ENCODE peak calls at places on chromosomes 2 and 18, in five cellular contexts. One of them, this sample, is unnamed.

GRCh38 chr2:227163445-227163997 is 484 bp downstream of the COL4A4 start:
- DNase-seq in cardiac fibroblast: peak
- DNase-seq in SK-N-SH: peak
- DNase-seq in WTC11: peak
- DNase-seq in foreskin fibroblast: peak
- DNase-seq in this sample: no peak

GRCh38 chr2:215799194-215799593 is 214.2 kb downstream of the MREG start:
- DNase-seq in cardiac fibroblast: no peak
- DNase-seq in SK-N-SH: no peak
- DNase-seq in WTC11: no peak
- DNase-seq in foreskin fibroblast: peak
- DNase-seq in this sample: no peak

GRCh38 chr2:188601927-188602326 is 310.3 kb downstream of the GULP1 start:
- DNase-seq in cardiac fibroblast: peak
- DNase-seq in SK-N-SH: no peak
- DNase-seq in WTC11: no peak
- DNase-seq in foreskin fibroblast: no peak
- DNase-seq in this sample: no peak

GRCh38 chr2:207782238-207783030 is 12.7 kb upstream of the FZD5 start:
- DNase-seq in cardiac fibroblast: no peak
- DNase-seq in SK-N-SH: no peak
- DNase-seq in WTC11: no peak
- DNase-seq in foreskin fibroblast: no peak
- DNase-seq in this sample: no peak

GRCh38 chr18:13260114-13260926 is 41.8 kb downstream of the LDLRAD4 start:
- DNase-seq in cardiac fibroblast: no peak
- DNase-seq in SK-N-SH: no peak
- DNase-seq in WTC11: no peak
- DNase-seq in foreskin fibroblast: no peak
- DNase-seq in this sample: no peak

GRCh38 chr2:36366491-36367120 is 11.0 kb downstream of the CRIM1 start:
- DNase-seq in cardiac fibroblast: peak
- DNase-seq in SK-N-SH: no peak
- DNase-seq in WTC11: no peak
- DNase-seq in foreskin fibroblast: no peak
- DNase-seq in this sample: no peak

GRCh38 chr2:176534798-176535479 is 265.7 kb downstream of the MTX2 start:
- DNase-seq in cardiac fibroblast: peak
- DNase-seq in SK-N-SH: no peak
- DNase-seq in WTC11: no peak
- DNase-seq in foreskin fibroblast: peak
- DNase-seq in this sample: peak

GRCh38 chr2:191012845-191013616 is 940 bp downstream of the STAT1 start:
- DNase-seq in cardiac fibroblast: peak
- DNase-seq in SK-N-SH: peak
- DNase-seq in WTC11: no peak
- DNase-seq in foreskin fibroblast: peak
- DNase-seq in this sample: no peak

GRCh38 chr2:59184281-59185020 is 943.3 kb upstream of the FANCL start:
- DNase-seq in cardiac fibroblast: no peak
- DNase-seq in SK-N-SH: no peak
- DNase-seq in WTC11: no peak
- DNase-seq in foreskin fibroblast: peak
- DNase-seq in this sample: no peak

GRCh38 chr2:88442501-88442900 is 10.0 kb downstream of the FOXI3 start:
- DNase-seq in cardiac fibroblast: no peak
- DNase-seq in SK-N-SH: no peak
- DNase-seq in WTC11: no peak
- DNase-seq in foreskin fibroblast: no peak
- DNase-seq in this sample: no peak

GRCh38 chr2:111157071-111157661 is 36.5 kb downstream of the BCL2L11 start:
- DNase-seq in cardiac fibroblast: no peak
- DNase-seq in SK-N-SH: no peak
- DNase-seq in WTC11: no peak
- DNase-seq in foreskin fibroblast: no peak
- DNase-seq in this sample: no peak

GRCh38 chr2:128557069-128557468 is 238.4 kb upstream of the HS6ST1 start:
- DNase-seq in cardiac fibroblast: no peak
- DNase-seq in SK-N-SH: no peak
- DNase-seq in WTC11: no peak
- DNase-seq in foreskin fibroblast: no peak
- DNase-seq in this sample: no peak

GRCh38 chr2:144466637-144467036 is 53.3 kb downstream of the ZEB2 start:
- DNase-seq in cardiac fibroblast: no peak
- DNase-seq in SK-N-SH: no peak
- DNase-seq in WTC11: no peak
- DNase-seq in foreskin fibroblast: no peak
- DNase-seq in this sample: no peak

GRCh38 chr2:163667064-163667887 is 68.5 kb downstream of the FIGN start:
- DNase-seq in cardiac fibroblast: peak
- DNase-seq in SK-N-SH: no peak
- DNase-seq in WTC11: no peak
- DNase-seq in foreskin fibroblast: peak
- DNase-seq in this sample: peak

GRCh38 chr2:1606421-1607235 is 137.7 kb downstream of the PXDN start:
- DNase-seq in cardiac fibroblast: peak
- DNase-seq in SK-N-SH: peak
- DNase-seq in WTC11: no peak
- DNase-seq in foreskin fibroblast: peak
- DNase-seq in this sample: no peak

GRCh38 chr2:206701952-206702630 is 16.1 kb downstream of the DYTN start:
- DNase-seq in cardiac fibroblast: no peak
- DNase-seq in SK-N-SH: no peak
- DNase-seq in WTC11: no peak
- DNase-seq in foreskin fibroblast: no peak
- DNase-seq in this sample: no peak

GRCh38 chr2:45170976-45171514 is 161.8 kb upstream of the SIX2 start:
- DNase-seq in cardiac fibroblast: peak
- DNase-seq in SK-N-SH: no peak
- DNase-seq in WTC11: no peak
- DNase-seq in foreskin fibroblast: peak
- DNase-seq in this sample: no peak

GRCh38 chr2:129408570-129408969 is 570.9 kb upstream of the RAB6C start:
- DNase-seq in cardiac fibroblast: no peak
- DNase-seq in SK-N-SH: no peak
- DNase-seq in WTC11: no peak
- DNase-seq in foreskin fibroblast: no peak
- DNase-seq in this sample: no peak

GRCh38 chr2:163655672-163656071 is 80.1 kb downstream of the FIGN start:
- DNase-seq in cardiac fibroblast: peak
- DNase-seq in SK-N-SH: no peak
- DNase-seq in WTC11: no peak
- DNase-seq in foreskin fibroblast: no peak
- DNase-seq in this sample: no peak

GRCh38 chr18:78975699-78976098 is 3.9 kb upstream of the SALL3 start:
- DNase-seq in cardiac fibroblast: no peak
- DNase-seq in SK-N-SH: no peak
- DNase-seq in WTC11: no peak
- DNase-seq in foreskin fibroblast: no peak
- DNase-seq in this sample: no peak

GRCh38 chr2:204228169-204228940 is 291.8 kb downstream of the ICOS start:
- DNase-seq in cardiac fibroblast: no peak
- DNase-seq in SK-N-SH: peak
- DNase-seq in WTC11: no peak
- DNase-seq in foreskin fibroblast: no peak
- DNase-seq in this sample: no peak

GRCh38 chr2:163734911-163735691 is 707 bp downstream of the FIGN start:
- DNase-seq in cardiac fibroblast: no peak
- DNase-seq in SK-N-SH: peak
- DNase-seq in WTC11: no peak
- DNase-seq in foreskin fibroblast: peak
- DNase-seq in this sample: no peak

GRCh38 chr2:42812899-42813479 is 20.6 kb upstream of the HAAO start:
- DNase-seq in cardiac fibroblast: peak
- DNase-seq in SK-N-SH: no peak
- DNase-seq in WTC11: no peak
- DNase-seq in foreskin fibroblast: peak
- DNase-seq in this sample: peak

GRCh38 chr2:98300475-98300874 is 45.8 kb upstream of the CNGA3 start:
- DNase-seq in cardiac fibroblast: no peak
- DNase-seq in SK-N-SH: no peak
- DNase-seq in WTC11: no peak
- DNase-seq in foreskin fibroblast: no peak
- DNase-seq in this sample: no peak
- TF ChIP-seq CTCF in cardiac fibroblast: no peak
- TF ChIP-seq CTCF in SK-N-SH: no peak
- TF ChIP-seq CTCF in WTC11: no peak
- TF ChIP-seq CTCF in foreskin fibroblast: no peak
- TF ChIP-seq CTCF in this sample: no peak

DNA sequence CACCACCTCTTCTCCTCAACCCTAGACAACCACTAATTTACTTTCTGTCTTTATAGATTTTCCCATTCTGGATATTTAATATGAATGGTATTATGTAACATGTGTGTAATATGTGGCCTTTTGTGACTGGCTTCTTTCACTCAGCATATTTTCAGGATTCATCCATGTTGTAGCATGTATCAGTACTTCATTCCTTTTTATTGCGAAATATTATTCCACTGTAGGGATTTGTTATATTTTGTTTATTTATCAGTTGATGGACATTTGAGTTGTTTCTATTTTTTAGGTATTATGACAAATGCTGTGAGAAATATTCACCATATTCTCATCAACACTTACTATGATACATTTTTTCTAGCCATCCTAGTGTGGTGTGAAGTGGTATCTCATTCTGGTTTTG is 138.8 kb upstream of the DLGAP1 start:
- DNase-seq in cardiac fibroblast: no peak
- DNase-seq in SK-N-SH: no peak
- DNase-seq in WTC11: no peak
- DNase-seq in foreskin fibroblast: no peak
- DNase-seq in this sample: no peak
- TF ChIP-seq CTCF in cardiac fibroblast: no peak
- TF ChIP-seq CTCF in SK-N-SH: no peak
- TF ChIP-seq CTCF in WTC11: no peak
- TF ChIP-seq CTCF in foreskin fibroblast: no peak
- TF ChIP-seq CTCF in this sample: no peak

GRCh38 chr2:101037161-101037755 is 35.2 kb downstream of the RPL31 start:
- DNase-seq in cardiac fibroblast: no peak
- DNase-seq in SK-N-SH: no peak
- DNase-seq in WTC11: no peak
- DNase-seq in foreskin fibroblast: no peak
- DNase-seq in this sample: no peak

GRCh38 chr2:101038455-101039255 is 36.6 kb downstream of the RPL31 start:
- DNase-seq in cardiac fibroblast: peak
- DNase-seq in SK-N-SH: no peak
- DNase-seq in WTC11: peak
- DNase-seq in foreskin fibroblast: peak
- DNase-seq in this sample: no peak

GRCh38 chr2:101040761-101041160 is 38.7 kb downstream of the RPL31 start:
- DNase-seq in cardiac fibroblast: peak
- DNase-seq in SK-N-SH: peak
- DNase-seq in WTC11: no peak
- DNase-seq in foreskin fibroblast: no peak
- DNase-seq in this sample: no peak

GRCh38 chr2:101040072-101040471 is 38.0 kb downstream of the RPL31 start:
- DNase-seq in cardiac fibroblast: no peak
- DNase-seq in SK-N-SH: no peak
- DNase-seq in WTC11: no peak
- DNase-seq in foreskin fibroblast: no peak
- DNase-seq in this sample: no peak

GRCh38 chr2:101036562-101036961 is 34.5 kb downstream of the RPL31 start:
- DNase-seq in cardiac fibroblast: peak
- DNase-seq in SK-N-SH: peak
- DNase-seq in WTC11: no peak
- DNase-seq in foreskin fibroblast: peak
- DNase-seq in this sample: peak
- TF ChIP-seq CTCF in cardiac fibroblast: peak
- TF ChIP-seq CTCF in SK-N-SH: peak
- TF ChIP-seq CTCF in WTC11: peak
- TF ChIP-seq CTCF in foreskin fibroblast: peak
- TF ChIP-seq CTCF in this sample: peak

GRCh38 chr2:49687873-49688272 is 533.6 kb upstream of the FSHR start:
- DNase-seq in cardiac fibroblast: peak
- DNase-seq in SK-N-SH: no peak
- DNase-seq in WTC11: no peak
- DNase-seq in foreskin fibroblast: no peak
- DNase-seq in this sample: no peak
- TF ChIP-seq CTCF in cardiac fibroblast: peak
- TF ChIP-seq CTCF in SK-N-SH: peak
- TF ChIP-seq CTCF in WTC11: no peak
- TF ChIP-seq CTCF in foreskin fibroblast: no peak
- TF ChIP-seq CTCF in this sample: peak

GRCh38 chr18:35026407-35027061 is 14.7 kb upstream of the MAPRE2 start:
- DNase-seq in cardiac fibroblast: no peak
- DNase-seq in SK-N-SH: peak
- DNase-seq in WTC11: no peak
- DNase-seq in foreskin fibroblast: peak
- DNase-seq in this sample: peak
- TF ChIP-seq CTCF in cardiac fibroblast: peak
- TF ChIP-seq CTCF in SK-N-SH: peak
- TF ChIP-seq CTCF in WTC11: no peak
- TF ChIP-seq CTCF in foreskin fibroblast: no peak
- TF ChIP-seq CTCF in this sample: peak

GRCh38 chr2:180010701-180011100 is 3.6 kb upstream of the CWC22 start:
- DNase-seq in cardiac fibroblast: no peak
- DNase-seq in SK-N-SH: no peak
- DNase-seq in WTC11: no peak
- DNase-seq in foreskin fibroblast: no peak
- DNase-seq in this sample: no peak

GRCh38 chr2:180016937-180017336 is 9.8 kb upstream of the CWC22 start:
- DNase-seq in cardiac fibroblast: no peak
- DNase-seq in SK-N-SH: no peak
- DNase-seq in WTC11: no peak
- DNase-seq in foreskin fibroblast: no peak
- DNase-seq in this sample: no peak

GRCh38 chr2:180017764-180018163 is 10.7 kb upstream of the CWC22 start:
- DNase-seq in cardiac fibroblast: peak
- DNase-seq in SK-N-SH: no peak
- DNase-seq in WTC11: no peak
- DNase-seq in foreskin fibroblast: peak
- DNase-seq in this sample: peak

GRCh38 chr2:180015951-180016709 is 9.0 kb upstream of the CWC22 start:
- DNase-seq in cardiac fibroblast: peak
- DNase-seq in SK-N-SH: no peak
- DNase-seq in WTC11: no peak
- DNase-seq in foreskin fibroblast: peak
- DNase-seq in this sample: peak

DNA sequence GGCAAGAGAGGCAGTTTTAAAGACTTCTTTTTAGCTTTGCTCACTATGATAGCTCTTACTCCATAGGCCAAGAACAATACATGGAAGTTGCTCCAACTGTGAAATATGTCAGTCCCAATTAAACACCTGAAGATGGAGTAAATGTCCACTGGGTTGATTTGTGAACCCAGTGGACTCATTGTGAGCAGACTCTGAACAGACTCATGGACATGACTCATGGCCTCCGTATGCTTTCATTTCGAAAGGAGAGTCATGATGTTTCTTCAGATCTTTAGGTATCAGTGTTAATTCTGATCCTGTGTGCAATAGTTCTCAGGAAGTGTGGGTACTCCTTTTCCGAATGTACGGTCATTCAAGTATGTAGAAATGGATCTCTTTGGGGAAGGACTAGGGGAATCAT is 5.4 kb upstream of the CWC22 start:
- DNase-seq in cardiac fibroblast: peak
- DNase-seq in SK-N-SH: no peak
- DNase-seq in WTC11: no peak
- DNase-seq in foreskin fibroblast: peak
- DNase-seq in this sample: peak
- TF ChIP-seq CTCF in cardiac fibroblast: no peak
- TF ChIP-seq CTCF in SK-N-SH: no peak
- TF ChIP-seq CTCF in WTC11: no peak
- TF ChIP-seq CTCF in foreskin fibroblast: no peak
- TF ChIP-seq CTCF in this sample: peak

GRCh38 chr2:8956789-8957188 is 46.7 kb downstream of the MBOAT2 start:
- DNase-seq in cardiac fibroblast: no peak
- DNase-seq in SK-N-SH: no peak
- DNase-seq in WTC11: no peak
- DNase-seq in foreskin fibroblast: no peak
- DNase-seq in this sample: no peak
- TF ChIP-seq CTCF in cardiac fibroblast: peak
- TF ChIP-seq CTCF in SK-N-SH: no peak
- TF ChIP-seq CTCF in WTC11: no peak
- TF ChIP-seq CTCF in foreskin fibroblast: peak
- TF ChIP-seq CTCF in this sample: peak